ENCODE peak calls at places on chromosomes 11 and 22, in seven cellular contexts. P, K, E, W, X, G and V are unnamed samples.

GRCh38 chr11:57698843-57699365 is 13.1 kb downstream of the MED19 start:
- DNase-seq in P (no peak), K (no peak), E (no peak), W (no peak), X (no peak), G (no peak), V (no peak)

GRCh38 chr11:114673661-114674060 is 4.7 kb upstream of the NXPE2 start:
- DNase-seq in P (no peak), K (no peak), E (no peak), W (no peak), X (no peak), G (no peak), V (no peak)

GRCh38 chr11:34825670-34826383 is 90.4 kb downstream of the APIP start:
- DNase-seq in P (no peak), K (no peak), E (no peak), W (no peak), X (peak; percentile 51), G (peak; percentile 54), V (peak; percentile 67)

GRCh38 chr11:67304511-67305113 is 1.3 kb downstream of the SSH3 start:
- DNase-seq in P (no peak), K (no peak), E (no peak), W (peak; percentile 55), X (no peak), G (no peak), V (no peak)

GRCh38 chr11:128456566-128457268 is 130.6 kb downstream of the ETS1 start:
- DNase-seq in P (no peak), K (no peak), E (no peak), W (no peak), X (no peak), G (no peak), V (no peak)

GRCh38 chr11:43738600-43739409 is 58.3 kb downstream of the HSD17B12 start:
- DNase-seq in P (no peak), K (peak; percentile 25), E (peak; percentile 94), W (no peak), X (no peak), G (no peak), V (no peak)

GRCh38 chr11:19853016-19853415 is 140.4 kb downstream of the NAV2 start:
- DNase-seq in P (no peak), K (no peak), E (peak; percentile 48), W (no peak), X (no peak), G (no peak), V (no peak)

GRCh38 chr22:36758792-36759271 is 17.1 kb downstream of the IFT27 start:
- DNase-seq in P (no peak), K (no peak), E (no peak), W (no peak), X (no peak), G (peak; percentile 42), V (no peak)

GRCh38 chr11:47156333-47156732 is 20.3 kb downstream of the ARFGAP2 start:
- DNase-seq in P (no peak), K (no peak), E (no peak), W (no peak), X (no peak), G (no peak), V (no peak)

GRCh38 chr11:69301491-69302401 is 7.8 kb downstream of the MYEOV start:
- DNase-seq in P (no peak), K (no peak), E (peak; percentile 71), W (no peak), X (peak; percentile 87), G (peak; percentile 86), V (peak; percentile 79)

GRCh38 chr11:93747122-93747521 is 5.7 kb downstream of the C11orf54 start:
- DNase-seq in P (no peak), K (no peak), E (no peak), W (no peak), X (no peak), G (no peak), V (no peak)

GRCh38 chr11:85953491-85954143 is 98.4 kb downstream of the CCDC83 start:
- DNase-seq in P (no peak), K (no peak), E (peak; percentile 75), W (no peak), X (no peak), G (no peak), V (no peak)

GRCh38 chr11:117818036-117818858 is 6.3 kb downstream of the FXYD2 start:
- DNase-seq in P (no peak), K (no peak), E (no peak), W (peak; percentile 49), X (no peak), G (no peak), V (no peak)

GRCh38 chr22:37661160-37661924 is 2.8 kb downstream of the PDXP start:
- DNase-seq in P (no peak), K (peak; percentile 47), E (peak; percentile 79), W (no peak), X (no peak), G (no peak), V (no peak)

GRCh38 chr22:43230983-43231723 is 44.2 kb upstream of the TTLL12 start:
- DNase-seq in P (no peak), K (peak; percentile 89), E (peak; percentile 64), W (peak; percentile 66), X (peak; percentile 63), G (peak; percentile 78), V (peak; percentile 66)

GRCh38 chr11:126837581-126837980 is 163.0 kb downstream of the KIRREL3 start:
- DNase-seq in P (no peak), K (no peak), E (no peak), W (no peak), X (no peak), G (no peak), V (no peak)

GRCh38 chr11:102603576-102603975 is 21.6 kb downstream of the MMP20 start:
- DNase-seq in P (no peak), K (no peak), E (no peak), W (no peak), X (no peak), G (no peak), V (no peak)

GRCh38 chr11:118846181-118846946 is 37.3 kb upstream of the CXCR5 start:
- DNase-seq in P (no peak), K (peak; percentile 28), E (no peak), W (no peak), X (no peak), G (no peak), V (no peak)

GRCh38 chr11:72574534-72575460 is 99.4 kb downstream of the PDE2A start:
- DNase-seq in P (no peak), K (no peak), E (no peak), W (no peak), X (no peak), G (peak; percentile 36), V (no peak)

GRCh38 chr11:92717240-92717639 is 252.2 kb upstream of the MTNR1B start:
- DNase-seq in P (no peak), K (no peak), E (no peak), W (no peak), X (no peak), G (no peak), V (no peak)

DNA sequence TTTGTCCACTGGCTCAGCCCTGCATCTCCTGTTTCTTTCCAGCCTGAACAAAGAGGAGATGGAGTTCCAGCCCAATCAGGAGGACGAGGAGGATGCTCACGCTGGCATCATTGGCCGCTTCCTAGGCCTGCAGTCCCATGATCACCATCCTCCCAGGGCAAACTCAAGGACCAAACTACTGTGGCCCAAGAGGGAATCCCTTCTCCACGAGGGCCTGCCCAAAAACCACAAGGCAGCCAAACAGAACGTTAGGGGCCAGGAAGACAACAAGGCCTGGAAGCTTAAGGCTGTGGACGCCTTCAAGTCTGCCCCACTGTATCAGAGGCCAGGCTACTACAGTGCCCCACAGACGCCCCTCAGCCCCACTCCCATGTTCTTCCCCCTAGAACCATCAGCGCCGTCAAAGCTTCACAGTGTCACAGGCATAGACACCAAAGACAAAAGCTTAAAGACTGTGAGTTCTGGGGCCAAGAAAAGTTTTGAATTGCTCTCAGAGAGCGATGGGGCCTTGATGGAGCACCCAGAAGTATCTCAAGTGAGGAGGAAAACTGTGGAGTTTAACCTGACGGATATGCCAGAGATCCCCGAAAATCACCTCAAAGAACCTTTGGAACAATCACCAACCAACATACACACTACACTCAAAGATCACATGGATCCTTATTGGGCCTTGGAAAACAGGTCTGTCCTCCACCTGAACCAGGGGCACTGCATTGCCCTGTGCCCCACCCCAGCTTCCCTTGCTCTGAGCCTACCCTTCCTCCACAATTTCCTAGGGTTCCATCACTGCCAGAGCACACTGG is 5.0 kb downstream of the FTH1 start:
- DNase-seq in P (no peak), K (no peak), E (peak; percentile 41), W (no peak), X (no peak), G (peak; percentile 45), V (no peak)
- H3K9me3 ChIP-seq in P (no peaks in the 10 kb centered on the region), K (no peaks in the 10 kb centered on the region), E (no peaks in the 10 kb centered on the region), W (no peaks in the 10 kb centered on the region), X (no peaks in the 10 kb centered on the region), G (no peaks in the 10 kb centered on the region), V (no peaks in the 10 kb centered on the region)

GRCh38 chr22:26545827-26546226 is 33.6 kb upstream of the TFIP11 start:
- DNase-seq in P (no peak), K (no peak), E (no peak), W (no peak), X (no peak), G (no peak), V (no peak)
- H3K4me1 ChIP-seq in P (peaks cover 15% of the 10 kb centered on the region), K (peaks cover 8% of the 10 kb centered on the region), E (peaks cover 25% of the 10 kb centered on the region), W (peaks cover 16% of the 10 kb centered on the region), X (peaks cover 8% of the 10 kb centered on the region), G (no peaks in the 10 kb centered on the region), V (peaks cover 8% of the 10 kb centered on the region)

DNA sequence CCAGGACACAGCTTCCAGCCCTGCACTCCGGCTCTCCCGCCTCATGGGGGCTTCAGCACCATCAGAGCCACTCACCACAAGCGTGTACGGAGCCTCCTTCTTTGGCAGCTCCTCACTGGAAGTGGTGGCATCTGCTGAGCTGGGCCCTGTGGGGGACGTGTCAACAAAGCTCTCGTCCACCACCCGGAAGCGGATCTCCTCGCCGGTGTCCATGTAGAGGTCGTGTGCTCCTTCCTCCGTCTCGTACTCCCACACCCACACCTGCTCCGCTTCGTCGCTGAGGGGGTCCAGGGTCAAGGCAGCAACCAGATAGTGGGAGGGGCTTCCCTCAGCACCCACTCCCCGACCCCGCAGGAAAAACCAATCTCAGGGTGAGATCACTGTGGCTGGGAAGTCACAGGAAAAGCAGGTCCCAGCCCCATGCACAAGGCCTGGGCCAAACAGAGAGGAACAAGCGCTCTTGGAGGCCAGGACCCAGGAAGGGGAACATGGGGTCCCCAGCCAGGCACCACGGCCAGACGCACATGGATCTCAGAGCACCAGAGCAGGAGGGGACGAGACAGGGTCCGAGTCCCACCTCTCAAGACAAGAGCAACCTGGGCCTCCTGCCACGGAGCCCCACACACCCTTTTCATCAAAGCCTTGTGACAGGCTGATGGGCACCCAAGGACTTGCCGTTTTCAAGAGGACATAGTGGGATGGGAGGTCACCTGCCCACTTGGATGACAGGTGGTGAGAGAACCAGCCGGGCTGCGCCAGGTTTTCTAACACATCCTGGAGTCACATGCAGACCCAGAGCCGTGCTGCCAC is 13.5 kb downstream of the POLR3H start:
- DNase-seq in P (no peak), K (no peak), E (no peak), W (no peak), X (no peak), G (no peak), V (no peak)
- H3K36me3 ChIP-seq in P (no peaks in the 10 kb centered on the region), K (no peaks in the 10 kb centered on the region), E (peaks cover 67% of the 10 kb centered on the region), W (peaks cover 63% of the 10 kb centered on the region), X (no peaks in the 10 kb centered on the region), G (no peaks in the 10 kb centered on the region), V (peaks cover 90% of the 10 kb centered on the region)

DNA sequence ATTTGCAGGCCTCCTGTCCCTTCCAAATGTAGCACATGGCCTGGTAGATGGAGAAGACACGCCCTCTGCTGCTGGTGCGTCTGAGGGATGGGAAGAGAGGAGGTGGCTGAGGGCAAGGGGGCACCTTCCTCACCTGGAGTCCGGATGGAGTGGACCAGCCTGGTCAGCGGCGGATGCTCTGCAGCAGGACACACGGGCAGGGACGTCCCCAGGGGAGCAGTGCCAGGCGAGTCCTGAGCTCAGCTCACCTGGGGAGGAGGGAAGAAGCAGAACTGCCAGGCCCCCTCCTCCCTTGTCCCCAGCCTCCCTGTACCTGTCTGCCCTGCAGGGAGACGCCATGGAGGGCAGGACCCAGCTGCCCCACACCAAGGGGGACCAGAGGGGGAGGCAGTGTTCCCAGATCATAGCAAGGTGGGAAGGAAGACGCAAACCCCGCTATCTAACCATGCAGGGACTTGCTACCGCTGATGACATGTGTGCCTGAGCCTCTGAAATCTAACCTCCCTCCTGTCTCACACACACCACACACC is 1495.9 kb downstream of the BRD1 start:
- DNase-seq in P (no peak), K (no peak), E (no peak), W (no peak), X (no peak), G (peak; percentile 39), V (no peak)
- H3K9me3 ChIP-seq in P (no peaks in the 10 kb centered on the region), K (no peaks in the 10 kb centered on the region), E (peaks cover 10% of the 10 kb centered on the region), W (no peaks in the 10 kb centered on the region), X (peaks cover 7% of the 10 kb centered on the region), G (no peaks in the 10 kb centered on the region), V (peaks cover 29% of the 10 kb centered on the region)